ENCODE peak calls at places on chromosomes 11 and 22, in five cellular contexts. V is esophagus squamous epithelium, F is caudate nucleus, O is AG09319, G is kidney. Y is an unnamed sample.

GRCh38 chr11:111999111-111999510 is 26.1 kb upstream of the DLAT start:
- DNase-seq in V (no peak), F (no peak), O (no peak), G (no peak), Y (no peak)

GRCh38 chr22:28771195-28771791 is 1.2 kb upstream of the CCDC117 start:
- DNase-seq in V (no peak), F (no peak), O (no peak), G (no peak), Y (no peak)

GRCh38 chr11:15910761-15911160 is 445.6 kb downstream of the SOX6 start:
- DNase-seq in V (no peak), F (no peak), O (no peak), G (no peak), Y (no peak)

GRCh38 chr11:57761301-57762234 is at the start of gene CTNND1:
- DNase-seq in V (no peak), F (peak), O (peak), G (peak), Y (no peak)

GRCh38 chr11:88178211-88178610 is 3.0 kb upstream of the RAB38 start:
- DNase-seq in V (no peak), F (no peak), O (no peak), G (no peak), Y (no peak)

GRCh38 chr11:119000906-119001305 is 3.0 kb downstream of the CENATAC start:
- DNase-seq in V (no peak), F (no peak), O (no peak), G (no peak), Y (no peak)

GRCh38 chr11:34499719-34500505 is 13.7 kb downstream of the ELF5 start:
- DNase-seq in V (no peak), F (no peak), O (no peak), G (no peak), Y (no peak)

GRCh38 chr11:19241260-19242183 is 777 bp upstream of the E2F8 start:
- DNase-seq in V (no peak), F (no peak), O (no peak), G (peak), Y (peak)

GRCh38 chr11:76669901-76670474 is 559 bp downstream of the LRRC32 start:
- DNase-seq in V (no peak), F (no peak), O (peak), G (peak), Y (no peak)

GRCh38 chr11:2927851-2928604 is 1.2 kb downstream of the PHLDA2 start:
- DNase-seq in V (no peak), F (no peak), O (no peak), G (peak), Y (no peak)

GRCh38 chr11:85947431-85948272 is 92.5 kb downstream of the CCDC83 start:
- DNase-seq in V (no peak), F (peak), O (peak), G (no peak), Y (no peak)

GRCh38 chr11:11620251-11620965 is 1.4 kb downstream of the GALNT18 start:
- DNase-seq in V (no peak), F (peak), O (no peak), G (peak), Y (no peak)

GRCh38 chr11:47797633-47798032 is 30.5 kb upstream of the FNBP4 start:
- DNase-seq in V (no peak), F (no peak), O (no peak), G (no peak), Y (no peak)

GRCh38 chr11:20097319-20098221 is 62.7 kb downstream of the DBX1 start:
- DNase-seq in V (no peak), F (no peak), O (peak), G (no peak), Y (no peak)

GRCh38 chr11:3853935-3854659 is 1.4 kb upstream of the STIM1 start:
- DNase-seq in V (no peak), F (peak), O (no peak), G (no peak), Y (peak)